ENCODE peak calls at places on chromosomes 12 and 14, in four cellular contexts. One of them, this sample, is unnamed.

GRCh38 chr14:63747836-63748235 is 20.0 kb upstream of the SGPP1 start:
- DNase-seq in NAMALWA: peak; percentile 82
- DNase-seq in stimulated activated CD4-positive, alpha-beta T cell treated with anti-CD3 and anti-CD28 coated beads, Interleukin-15, amount 100 ng/mL, for 1 hour: no peak
- DNase-seq in endothelial cell: no peak
- DNase-seq in this sample: no peak

GRCh38 chr14:24436355-24437019 is 6.1 kb downstream of the SDR39U1 start:
- DNase-seq in NAMALWA: peak; percentile 84
- DNase-seq in stimulated activated CD4-positive, alpha-beta T cell treated with anti-CD3 and anti-CD28 coated beads, Interleukin-15, amount 100 ng/mL, for 1 hour: no peak
- DNase-seq in endothelial cell: peak; percentile 52
- DNase-seq in this sample: peak; percentile 65

GRCh38 chr12:78186670-78187069 is 356.0 kb downstream of the NAV3 start:
- DNase-seq in NAMALWA: no peak
- DNase-seq in stimulated activated CD4-positive, alpha-beta T cell treated with anti-CD3 and anti-CD28 coated beads, Interleukin-15, amount 100 ng/mL, for 1 hour: no peak
- DNase-seq in endothelial cell: no peak
- DNase-seq in this sample: no peak

GRCh38 chr14:60622210-60622919 is 26.9 kb downstream of the SIX1 start:
- DNase-seq in NAMALWA: no peak
- DNase-seq in stimulated activated CD4-positive, alpha-beta T cell treated with anti-CD3 and anti-CD28 coated beads, Interleukin-15, amount 100 ng/mL, for 1 hour: no peak
- DNase-seq in endothelial cell: no peak
- DNase-seq in this sample: no peak

GRCh38 chr12:117884161-117884560 is 84.6 kb downstream of the KSR2 start:
- DNase-seq in NAMALWA: no peak
- DNase-seq in stimulated activated CD4-positive, alpha-beta T cell treated with anti-CD3 and anti-CD28 coated beads, Interleukin-15, amount 100 ng/mL, for 1 hour: no peak
- DNase-seq in endothelial cell: no peak
- DNase-seq in this sample: no peak

GRCh38 chr12:3252416-3252815 is 175.2 kb downstream of the TSPAN9 start:
- DNase-seq in NAMALWA: no peak
- DNase-seq in stimulated activated CD4-positive, alpha-beta T cell treated with anti-CD3 and anti-CD28 coated beads, Interleukin-15, amount 100 ng/mL, for 1 hour: no peak
- DNase-seq in endothelial cell: no peak
- DNase-seq in this sample: no peak

GRCh38 chr14:96307434-96307833 is 51.4 kb downstream of the BDKRB1 start:
- DNase-seq in NAMALWA: no peak
- DNase-seq in stimulated activated CD4-positive, alpha-beta T cell treated with anti-CD3 and anti-CD28 coated beads, Interleukin-15, amount 100 ng/mL, for 1 hour: no peak
- DNase-seq in endothelial cell: no peak
- DNase-seq in this sample: peak; percentile 37

GRCh38 chr14:87108726-87109125 is 884.3 kb downstream of the GALC start:
- DNase-seq in NAMALWA: no peak
- DNase-seq in stimulated activated CD4-positive, alpha-beta T cell treated with anti-CD3 and anti-CD28 coated beads, Interleukin-15, amount 100 ng/mL, for 1 hour: no peak
- DNase-seq in endothelial cell: no peak
- DNase-seq in this sample: no peak